ENCODE peak calls at places on chromosome 20, in nine cellular contexts. J is stomach, G is GM13977, E is breast epithelium, F is BJ, R is left lung, U is heart left ventricle, Y is psoas muscle, D is gastrocnemius medialis. L is an unnamed sample.

GRCh38 chr20:34390769-34391447 is 27.8 kb downstream of the ITCH start:
- DNase-seq in J (peak), G (no peak), E (no peak), F (peak), R (no peak), U (no peak), Y (peak), D (peak), L (no peak)

GRCh38 chr20:24587384-24588046 is 118.1 kb downstream of the SYNDIG1 start:
- DNase-seq in J (no peak), G (no peak), E (no peak), F (no peak), R (no peak), U (no peak), Y (no peak), D (no peak), L (no peak)

GRCh38 chr20:15643713-15644112 is 929.5 kb downstream of the KIF16B start:
- DNase-seq in J (no peak), G (no peak), E (no peak), F (no peak), R (no peak), U (no peak), Y (no peak), D (no peak), L (no peak)

GRCh38 chr20:38073307-38074010 is 39.9 kb downstream of the RPRD1B start:
- DNase-seq in J (peak), G (peak), E (peak), F (peak), R (no peak), U (peak), Y (no peak), D (peak), L (no peak)

GRCh38 chr20:33099842-33100538 is 20.5 kb downstream of the BPIFB4 start:
- DNase-seq in J (no peak), G (no peak), E (no peak), F (no peak), R (no peak), U (no peak), Y (no peak), D (no peak), L (no peak)

GRCh38 chr20:23187759-23188158 is 101.6 kb upstream of the CD93 start:
- DNase-seq in J (peak), G (no peak), E (no peak), F (no peak), R (no peak), U (peak), Y (peak), D (peak), L (no peak)

GRCh38 chr20:33658510-33658909 is 3.6 kb upstream of the C20orf144 start:
- DNase-seq in J (no peak), G (no peak), E (no peak), F (no peak), R (peak), U (no peak), Y (no peak), D (no peak), L (no peak)

GRCh38 chr20:12949429-12949980 is 59.3 kb upstream of the SPTLC3 start:
- DNase-seq in J (no peak), G (no peak), E (no peak), F (no peak), R (no peak), U (no peak), Y (no peak), D (no peak), L (no peak)

GRCh38 chr20:39042279-39043150 is 80.4 kb downstream of the DHX35 start:
- DNase-seq in J (no peak), G (no peak), E (peak), F (no peak), R (no peak), U (no peak), Y (no peak), D (no peak), L (no peak)

GRCh38 chr20:54219751-54220426 is 12.0 kb downstream of the PFDN4 start:
- DNase-seq in J (no peak), G (no peak), E (no peak), F (no peak), R (no peak), U (no peak), Y (no peak), D (no peak), L (no peak)

GRCh38 chr20:63354636-63355385 is 6.3 kb downstream of the CHRNA4 start:
- DNase-seq in J (no peak), G (no peak), E (no peak), F (no peak), R (peak), U (no peak), Y (no peak), D (no peak), L (no peak)

GRCh38 chr20:460180-460579 is 2.2 kb downstream of the TBC1D20 start:
- DNase-seq in J (no peak), G (no peak), E (no peak), F (no peak), R (no peak), U (no peak), Y (no peak), D (no peak), L (no peak)

GRCh38 chr20:61980647-61981583 is 84.8 kb downstream of the TAF4 start:
- DNase-seq in J (peak), G (no peak), E (peak), F (no peak), R (peak), U (peak), Y (no peak), D (peak), L (no peak)

GRCh38 chr20:38123021-38123587 is 42.0 kb downstream of the TGM2 start:
- DNase-seq in J (peak), G (no peak), E (no peak), F (no peak), R (no peak), U (peak), Y (peak), D (no peak), L (peak)

GRCh38 chr20:35700625-35701148 is 1.5 kb downstream of the ROMO1 start:
- DNase-seq in J (peak), G (no peak), E (no peak), F (no peak), R (no peak), U (no peak), Y (no peak), D (no peak), L (no peak)

GRCh38 chr20:2814587-2815051 is at the start of gene C20orf141:
- DNase-seq in J (no peak), G (no peak), E (peak), F (peak), R (no peak), U (no peak), Y (peak), D (peak), L (peak)

GRCh38 chr20:25579081-25579770 is 6.1 kb downstream of the NINL start:
- DNase-seq in J (no peak), G (no peak), E (no peak), F (no peak), R (peak), U (no peak), Y (no peak), D (no peak), L (no peak)

GRCh38 chr20:9166153-9166780 is 97.4 kb downstream of the PLCB4 start:
- DNase-seq in J (no peak), G (no peak), E (no peak), F (no peak), R (no peak), U (no peak), Y (no peak), D (no peak), L (no peak)

GRCh38 chr20:9985773-9986172 is 49.0 kb upstream of the ANKEF1 start:
- DNase-seq in J (no peak), G (no peak), E (no peak), F (no peak), R (no peak), U (no peak), Y (no peak), D (no peak), L (no peak)

GRCh38 chr20:32535316-32535952 is 49.7 kb downstream of the NOL4L start:
- DNase-seq in J (no peak), G (no peak), E (no peak), F (no peak), R (peak), U (no peak), Y (no peak), D (no peak), L (no peak)

GRCh38 chr20:36157610-36158009 is 3.1 kb downstream of the EPB41L1 start:
- DNase-seq in J (no peak), G (no peak), E (no peak), F (no peak), R (peak), U (no peak), Y (peak), D (no peak), L (no peak)

GRCh38 chr20:32325706-32326506 is 32.2 kb upstream of the ASXL1 start:
- DNase-seq in J (peak), G (no peak), E (no peak), F (no peak), R (no peak), U (no peak), Y (no peak), D (no peak), L (no peak)

GRCh38 chr20:38842558-38842981 is 37.1 kb downstream of the PPP1R16B start:
- DNase-seq in J (peak), G (peak), E (no peak), F (no peak), R (no peak), U (no peak), Y (no peak), D (no peak), L (no peak)

GRCh38 chr20:49983123-49983847 is 505 bp downstream of the SNAI1 start:
- DNase-seq in J (no peak), G (no peak), E (no peak), F (no peak), R (peak), U (no peak), Y (no peak), D (no peak), L (no peak)

GRCh38 chr20:63081351-63081750 is 74.6 kb upstream of the BHLHE23 start:
- DNase-seq in J (no peak), G (no peak), E (no peak), F (no peak), R (peak), U (no peak), Y (no peak), D (no peak), L (no peak)

GRCh38 chr20:22404609-22405170 is 179.7 kb downstream of the FOXA2 start:
- DNase-seq in J (no peak), G (no peak), E (no peak), F (no peak), R (no peak), U (no peak), Y (no peak), D (no peak), L (no peak)

GRCh38 chr20:25276533-25277050 is 28.7 kb downstream of the PYGB start:
- DNase-seq in J (peak), G (no peak), E (peak), F (no peak), R (no peak), U (peak), Y (peak), D (peak), L (no peak)

GRCh38 chr20:723756-724155 is 44.5 kb downstream of the SLC52A3 start:
- DNase-seq in J (no peak), G (no peak), E (peak), F (no peak), R (no peak), U (peak), Y (no peak), D (peak), L (no peak)

GRCh38 chr20:57802877-57803717 is 93.3 kb upstream of the PMEPA1 start:
- DNase-seq in J (no peak), G (no peak), E (no peak), F (no peak), R (no peak), U (no peak), Y (no peak), D (no peak), L (no peak)

GRCh38 chr20:57801581-57801980 is 91.8 kb upstream of the PMEPA1 start:
- DNase-seq in J (no peak), G (no peak), E (no peak), F (no peak), R (peak), U (no peak), Y (no peak), D (no peak), L (no peak)

GRCh38 chr20:57805784-57806183 is 96.0 kb upstream of the PMEPA1 start:
- DNase-seq in J (no peak), G (no peak), E (no peak), F (no peak), R (no peak), U (no peak), Y (no peak), D (no peak), L (no peak)

GRCh38 chr20:57804470-57805250 is 94.8 kb upstream of the PMEPA1 start:
- DNase-seq in J (no peak), G (no peak), E (no peak), F (no peak), R (peak), U (no peak), Y (no peak), D (no peak), L (no peak)

GRCh38 chr20:57803718-57804005 is 93.8 kb upstream of the PMEPA1 start:
- DNase-seq in J (no peak), G (no peak), E (no peak), F (no peak), R (no peak), U (no peak), Y (no peak), D (no peak), L (no peak)
- TF ChIP-seq CTCF in J (no peak), G (no peak), E (no peak), F (no peak), R (no peak), U (no peak), Y (no peak), D (no peak), L (no peak)

GRCh38 chr20:53070224-53070623 is 98.1 kb downstream of the TSHZ2 start:
- DNase-seq in J (no peak), G (no peak), E (no peak), F (no peak), R (no peak), U (no peak), Y (no peak), D (no peak), L (no peak)
- TF ChIP-seq CTCF in J (no peak), G (no peak), E (no peak), F (no peak), R (no peak), U (no peak), Y (no peak), D (no peak), L (no peak)

GRCh38 chr20:11337361-11338130 is 580.1 kb upstream of the BTBD3 start:
- DNase-seq in J (no peak), G (no peak), E (no peak), F (no peak), R (no peak), U (no peak), Y (no peak), D (no peak), L (no peak)
- TF ChIP-seq CTCF in J (no peak), G (no peak), E (no peak), F (no peak), R (no peak), U (no peak), Y (no peak), D (no peak), L (no peak)

GRCh38 chr20:47705497-47705856 is 79.8 kb downstream of the SULF2 start:
- DNase-seq in J (no peak), G (no peak), E (no peak), F (no peak), R (no peak), U (no peak), Y (peak), D (peak), L (no peak)

GRCh38 chr20:47701612-47702011 is 83.7 kb downstream of the SULF2 start:
- DNase-seq in J (no peak), G (no peak), E (no peak), F (peak), R (no peak), U (no peak), Y (peak), D (no peak), L (no peak)

GRCh38 chr20:47706345-47706744 is 78.9 kb downstream of the SULF2 start:
- DNase-seq in J (no peak), G (no peak), E (no peak), F (no peak), R (no peak), U (no peak), Y (peak), D (no peak), L (no peak)

GRCh38 chr20:47703748-47704147 is 81.5 kb downstream of the SULF2 start:
- DNase-seq in J (no peak), G (no peak), E (no peak), F (no peak), R (no peak), U (no peak), Y (no peak), D (no peak), L (no peak)

DNA sequence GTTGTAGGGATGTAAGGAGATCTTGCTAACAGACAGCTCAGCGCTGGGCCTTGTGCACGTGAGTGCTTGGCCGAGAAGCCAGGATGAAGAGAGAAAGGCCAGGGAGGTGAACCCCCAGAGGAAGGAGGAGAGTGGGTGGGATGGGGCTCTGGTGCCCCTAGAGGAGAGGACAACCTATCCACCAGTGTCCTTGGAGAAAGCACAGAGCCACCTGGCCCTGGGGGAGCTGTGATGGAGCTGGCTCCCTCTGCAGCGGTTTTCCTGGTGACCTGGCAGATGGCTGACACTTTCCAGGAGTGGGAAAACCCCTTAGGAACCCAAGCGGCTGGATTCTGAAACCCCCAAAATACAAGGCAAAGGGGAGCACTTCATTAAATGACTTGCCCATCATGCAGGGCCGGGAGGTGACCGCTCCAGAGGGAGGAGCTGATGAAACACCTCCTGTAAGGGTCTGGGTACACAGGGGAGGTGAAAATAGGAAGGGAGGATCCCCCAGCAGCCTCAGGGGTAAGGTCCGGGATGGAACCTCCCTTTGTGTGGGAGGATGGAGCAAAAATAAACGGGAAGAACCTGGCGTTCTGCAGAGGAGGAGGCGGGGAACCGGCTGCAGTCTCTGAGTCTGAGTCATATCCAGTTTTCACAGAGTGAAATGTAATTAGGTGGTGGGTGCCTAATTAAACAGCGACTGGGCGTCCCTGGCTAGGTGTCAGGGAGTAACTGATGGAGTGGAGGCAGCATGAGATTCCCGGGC is 80.4 kb downstream of the SULF2 start:
- DNase-seq in J (no peak), G (no peak), E (no peak), F (no peak), R (no peak), U (peak), Y (peak), D (no peak), L (no peak)
- TF ChIP-seq CTCF in J (no peak), G (no peak), E (no peak), F (no peak), R (no peak), U (no peak), Y (no peak), D (no peak), L (no peak)

DNA sequence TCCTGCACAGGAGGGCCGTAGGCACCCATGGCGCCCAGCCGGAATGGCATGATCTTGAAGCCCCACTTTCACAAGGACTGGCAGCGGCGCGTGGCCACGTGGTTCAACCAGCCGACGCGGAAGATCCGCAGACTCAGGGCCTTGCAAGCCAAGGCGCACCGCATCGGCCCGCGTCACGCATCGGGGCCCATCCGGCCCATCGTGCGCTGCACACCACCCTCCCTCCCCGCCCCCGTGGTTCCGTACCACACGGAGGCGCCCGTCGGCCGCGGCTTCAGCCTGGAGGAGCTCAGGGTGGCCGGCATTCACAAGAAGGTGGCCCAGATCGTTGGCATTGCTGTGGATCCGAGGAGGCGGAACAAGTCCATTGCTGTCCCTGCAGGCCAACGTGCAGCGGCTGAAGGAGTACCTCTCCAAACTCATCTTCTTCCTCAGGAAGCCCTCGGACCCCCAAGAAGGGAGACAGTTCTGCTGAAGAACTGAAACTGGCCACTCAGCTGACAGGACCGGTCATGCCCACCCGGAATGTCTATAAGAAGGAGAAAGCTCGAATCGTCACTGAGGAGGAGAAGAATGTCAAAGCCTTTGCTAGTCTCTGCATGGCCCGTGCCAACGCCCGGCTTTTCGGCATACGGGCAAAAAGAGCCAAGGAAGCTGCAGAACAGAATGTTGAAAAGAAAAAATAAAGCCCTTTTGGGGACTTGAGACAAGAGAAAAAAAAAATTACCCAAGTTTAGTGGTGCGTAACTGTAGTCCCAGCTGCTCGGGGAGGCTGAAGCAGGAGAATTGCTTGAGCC is 9.9 kb upstream of the NCOA5 start:
- DNase-seq in J (no peak), G (no peak), E (no peak), F (no peak), R (peak), U (peak), Y (peak), D (no peak), L (no peak)
- TF ChIP-seq CTCF in J (no peak), G (peak), E (no peak), F (no peak), R (no peak), U (no peak), Y (no peak), D (peak), L (no peak)

L was measured in type B pancreatic cell.